ENCODE peak calls at places on chromosomes 1 and 21, in five cellular contexts. S is ovary, G is K562, Y is HCT116, I is tibial nerve. H is an unnamed sample.

GRCh38 chr21:23664193-23664694 is 1943.0 kb downstream of the MRPL39 start:
- DNase-seq in S (no peak), G (no peak), Y (no peak), I (no peak), H (no peak)

GRCh38 chr1:22318279-22318983 is 133.2 kb upstream of the ZBTB40 start:
- DNase-seq in S (no peak), G (no peak), Y (no peak), I (no peak), H (peak; percentile 65)

GRCh38 chr1:90834354-90835171 is 117.5 kb upstream of the BARHL2 start:
- DNase-seq in S (no peak), G (no peak), Y (no peak), I (no peak), H (no peak)

GRCh38 chr21:36980280-36981048 is 14.0 kb upstream of the HLCS start:
- DNase-seq in S (peak; percentile 33), G (no peak), Y (no peak), I (no peak), H (no peak)

GRCh38 chr1:209896346-209896745 is 41.7 kb upstream of the SYT14 start:
- DNase-seq in S (no peak), G (no peak), Y (no peak), I (no peak), H (no peak)

GRCh38 chr1:185419718-185420117 is 102.7 kb upstream of the IVNS1ABP start:
- DNase-seq in S (no peak), G (no peak), Y (no peak), I (no peak), H (no peak)

GRCh38 chr21:35664683-35665082 is 395.6 kb downstream of the SETD4 start:
- DNase-seq in S (no peak), G (no peak), Y (peak; percentile 22), I (no peak), H (no peak)

GRCh38 chr1:67748630-67749029 is 63.6 kb downstream of the GADD45A start:
- DNase-seq in S (no peak), G (no peak), Y (no peak), I (no peak), H (no peak)

GRCh38 chr1:166169182-166169581 is 2.4 kb upstream of the FAM78B start:
- DNase-seq in S (no peak), G (no peak), Y (no peak), I (no peak), H (no peak)

GRCh38 chr1:65172936-65173335 is 24.9 kb downstream of the AK4 start:
- DNase-seq in S (no peak), G (no peak), Y (no peak), I (no peak), H (no peak)

GRCh38 chr1:53982034-53982761 is 35.8 kb downstream of the LDLRAD1 start:
- DNase-seq in S (peak; percentile 39), G (no peak), Y (no peak), I (no peak), H (no peak)

GRCh38 chr1:243325305-243325890 is 69.6 kb downstream of the SDCCAG8 start:
- DNase-seq in S (no peak), G (peak; percentile 51), Y (peak; percentile 38), I (no peak), H (no peak)

GRCh38 chr1:224435999-224436398 is 1.4 kb upstream of the WDR26 start:
- DNase-seq in S (no peak), G (no peak), Y (no peak), I (no peak), H (no peak)

GRCh38 chr21:22855581-22855980 is 1857.4 kb downstream of the NCAM2 start:
- DNase-seq in S (no peak), G (no peak), Y (no peak), I (no peak), H (no peak)

GRCh38 chr1:16248603-16249534 is 11.9 kb upstream of the CPLANE2 start:
- DNase-seq in S (peak; percentile 89), G (peak; percentile 72), Y (peak; percentile 13), I (peak; percentile 79), H (peak; percentile 88)

GRCh38 chr1:109112056-109112651 is 1.8 kb upstream of the ELAPOR1 start:
- DNase-seq in S (no peak), G (peak; percentile 49), Y (no peak), I (no peak), H (no peak)

GRCh38 chr1:100780826-100781225 is 61.3 kb downstream of the VCAM1 start:
- DNase-seq in S (no peak), G (no peak), Y (no peak), I (no peak), H (no peak)

GRCh38 chr1:36248250-36248894 is 24.1 kb downstream of the THRAP3 start:
- DNase-seq in S (peak; percentile 75), G (no peak), Y (peak; percentile 75), I (no peak), H (no peak)

GRCh38 chr1:74480068-74480467 is 32.3 kb downstream of the LRRC53 start:
- DNase-seq in S (no peak), G (no peak), Y (no peak), I (no peak), H (no peak)

GRCh38 chr1:29504266-29504665 is 267.9 kb downstream of the PTPRU start:
- DNase-seq in S (no peak), G (no peak), Y (no peak), I (no peak), H (peak; percentile 41)

GRCh38 chr1:98939471-98939870 is 65.2 kb downstream of the PLPPR5 start:
- DNase-seq in S (no peak), G (no peak), Y (no peak), I (no peak), H (no peak)

GRCh38 chr1:203627819-203628184 is 1.2 kb downstream of the ATP2B4 start:
- DNase-seq in S (no peak), G (no peak), Y (no peak), I (no peak), H (no peak)

GRCh38 chr1:54810144-54810942 is 9.2 kb upstream of the TTC22 start:
- DNase-seq in S (peak; percentile 64), G (peak; percentile 80), Y (peak; percentile 43), I (no peak), H (peak; percentile 67)

GRCh38 chr1:232066521-232066920 is 439.9 kb downstream of the DISC1 start:
- DNase-seq in S (no peak), G (no peak), Y (no peak), I (no peak), H (no peak)

GRCh38 chr1:21344098-21344749 is 54.0 kb upstream of the ECE1 start:
- DNase-seq in S (peak; percentile 50), G (no peak), Y (no peak), I (no peak), H (no peak)

GRCh38 chr21:43904316-43904925 is 39.4 kb downstream of the AGPAT3 start:
- DNase-seq in S (no peak), G (peak; percentile 14), Y (no peak), I (no peak), H (no peak)

GRCh38 chr1:179126338-179127060 is 44.6 kb downstream of the TOR3A start:
- DNase-seq in S (no peak), G (no peak), Y (no peak), I (no peak), H (no peak)

GRCh38 chr1:10665930-10666850 is 130.3 kb downstream of the CASZ1 start:
- DNase-seq in S (no peak), G (no peak), Y (no peak), I (no peak), H (no peak)
- H3K4me1 ChIP-seq in S (peaks cover 9% of the 10 kb centered on the region), G (peaks cover 46% of the 10 kb centered on the region), Y (no peaks in the 10 kb centered on the region), I (peaks cover 7% of the 10 kb centered on the region), H (peaks cover 33% of the 10 kb centered on the region)

GRCh38 chr1:169364948-169365347 is 2.6 kb downstream of the NME7 start:
- DNase-seq in S (no peak), G (no peak), Y (no peak), I (no peak), H (no peak)

GRCh38 chr1:169367096-169367685 is 406 bp downstream of the NME7 start:
- DNase-seq in S (no peak), G (no peak), Y (no peak), I (no peak), H (no peak)

GRCh38 chr1:169368406-169368769 is 393 bp downstream of the BLZF1 start:
- DNase-seq in S (no peak), G (peak; percentile 29), Y (no peak), I (no peak), H (no peak)

GRCh38 chr1:169371400-169371799 is 3.4 kb downstream of the BLZF1 start:
- DNase-seq in S (no peak), G (no peak), Y (no peak), I (no peak), H (no peak)

DNA sequence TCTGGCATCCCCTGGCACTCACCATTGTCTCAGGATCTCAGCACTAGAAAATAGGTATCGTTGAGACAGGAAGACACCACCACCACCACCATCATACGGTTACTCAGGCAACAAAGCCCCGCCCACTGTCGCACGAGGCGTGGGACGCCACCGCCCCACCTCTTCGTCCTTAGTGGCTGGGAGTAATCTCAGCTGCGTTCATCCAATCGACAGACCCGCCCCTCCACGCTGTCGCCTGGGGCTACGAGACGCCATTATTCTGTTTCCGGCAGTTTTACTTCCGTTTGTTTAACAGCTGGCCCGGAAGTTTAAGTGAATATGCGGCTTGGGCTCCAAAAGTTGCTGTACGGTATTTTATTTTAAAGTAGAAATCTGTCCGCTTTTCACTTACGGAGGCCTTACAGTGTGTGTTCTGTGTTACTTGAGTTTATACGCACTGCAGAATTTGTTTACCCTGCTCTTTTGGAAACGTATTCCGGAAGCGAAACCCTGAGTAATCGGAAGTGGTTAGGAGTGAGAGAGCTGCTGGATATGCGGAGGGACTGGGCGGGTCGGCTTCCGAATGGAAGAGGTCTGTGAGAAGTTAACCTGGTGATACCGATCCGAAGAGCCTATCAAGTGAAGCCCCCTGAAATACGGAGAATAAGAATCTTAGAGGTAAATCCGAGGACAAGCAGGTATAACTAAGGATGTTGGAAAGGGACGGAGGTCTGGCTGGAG is at the start of the genes BLZF1 and NME7:
- DNase-seq in S (peak; percentile 94), G (peak; percentile 95), Y (peak; percentile 94), I (peak; percentile 92), H (peak; percentile 98)
- TF ChIP-seq POLR2A in S (peak; percentile 36), G (peak; percentile 83), Y (no peak), I (peak; percentile 34), H (no peak)

GRCh38 chr1:26544156-26544555 is 14.6 kb downstream of the RPS6KA1 start:
- DNase-seq in S (no peak), G (no peak), Y (no peak), I (no peak), H (no peak)
- H3K4me1 ChIP-seq in S (peaks cover 3% of the 10 kb centered on the region), G (peaks cover 39% of the 10 kb centered on the region), Y (peaks cover 3% of the 10 kb centered on the region), I (no peaks in the 10 kb centered on the region), H (peaks cover 49% of the 10 kb centered on the region)

DNA sequence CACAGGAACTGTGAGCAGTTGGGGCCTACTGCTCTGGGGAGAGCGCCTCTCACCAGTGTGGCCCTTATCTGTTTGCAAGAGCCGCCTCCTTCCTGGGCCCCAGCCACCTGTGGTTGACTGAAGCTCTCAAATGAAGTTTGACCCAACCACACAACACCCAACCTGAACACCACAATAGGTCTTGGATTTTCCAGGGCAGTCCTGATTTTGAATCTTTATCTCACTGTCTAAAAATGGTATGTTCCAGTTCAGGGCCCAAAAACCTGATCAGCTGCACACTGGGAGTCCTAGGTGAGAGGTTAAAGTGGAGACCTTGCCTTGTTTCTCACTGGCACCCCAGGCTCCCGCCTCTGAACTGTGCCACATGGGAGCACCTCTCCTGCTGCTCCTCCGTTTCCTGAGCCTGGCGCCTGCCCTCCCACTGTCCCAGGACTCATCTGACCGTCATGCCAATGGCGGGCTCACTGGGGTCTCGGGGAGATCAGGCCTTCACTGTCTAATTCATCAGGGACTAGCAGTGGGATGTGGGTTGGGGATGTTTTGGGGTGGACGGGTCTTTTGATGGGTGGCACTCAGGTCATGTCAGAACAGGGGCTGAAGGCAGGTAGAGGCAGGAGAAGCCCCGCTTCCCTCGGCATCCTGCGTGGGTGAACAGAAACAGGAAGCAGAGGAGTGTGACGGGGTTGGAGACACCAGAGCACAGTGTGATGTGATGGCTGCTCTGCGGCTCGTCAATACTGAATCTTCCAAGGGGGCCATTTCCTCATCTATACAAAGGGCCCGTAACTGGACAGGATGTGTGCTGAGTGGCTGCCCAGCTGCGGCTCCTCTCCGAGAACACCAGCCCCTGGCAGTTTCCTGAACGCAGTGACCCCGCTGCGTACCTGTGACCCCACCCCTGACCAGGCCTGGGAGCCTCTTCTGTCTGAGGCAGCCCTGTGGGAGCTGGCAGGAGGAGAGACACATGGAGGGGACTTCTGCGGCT is 59.6 kb upstream of the ITPKB start:
- DNase-seq in S (no peak), G (peak; percentile 39), Y (no peak), I (no peak), H (no peak)
- TF ChIP-seq POLR2A in S (no peak), G (no peak), Y (no peak), I (no peak), H (no peak)

H was measured in suprapubic skin.